ENCODE peak calls at places on chromosomes 2 and 18, in six cellular contexts. One of them, this sample, is unnamed. For H3K4me1, the result is how much of the 10 kb centered on the place peaks cover.

GRCh38 chr2:238649123-238649522 is 198.8 kb upstream of the TWIST2 start:
- DNase-seq in H1: no peak
- DNase-seq in right lobe of liver: no peak
- DNase-seq in fibroblast of lung: no peak
- DNase-seq in upper lobe of right lung: no peak
- DNase-seq in PC-3: peak
- DNase-seq in this sample: no peak

GRCh38 chr2:204725693-204726092 is 180.4 kb downstream of the PARD3B start:
- DNase-seq in PC-3: no peak
- DNase-seq in fibroblast of lung: no peak
- DNase-seq in right lobe of liver: no peak
- DNase-seq in H1: no peak
- DNase-seq in upper lobe of right lung: no peak
- DNase-seq in this sample: no peak

GRCh38 chr2:218664653-218665052 is 5.2 kb downstream of the BCS1L start:
- DNase-seq in PC-3: no peak
- DNase-seq in fibroblast of lung: no peak
- DNase-seq in right lobe of liver: no peak
- DNase-seq in H1: no peak
- DNase-seq in upper lobe of right lung: no peak
- DNase-seq in this sample: no peak

GRCh38 chr2:240465268-240465764 is 29.9 kb downstream of the GPC1 start:
- DNase-seq in right lobe of liver: no peak
- DNase-seq in H1: no peak
- DNase-seq in fibroblast of lung: no peak
- DNase-seq in upper lobe of right lung: no peak
- DNase-seq in PC-3: no peak
- DNase-seq in this sample: no peak

GRCh38 chr18:37662546-37663339 is 97.1 kb upstream of the CELF4 start:
- DNase-seq in PC-3: no peak
- DNase-seq in upper lobe of right lung: no peak
- DNase-seq in fibroblast of lung: no peak
- DNase-seq in H1: no peak
- DNase-seq in right lobe of liver: no peak
- DNase-seq in this sample: no peak

GRCh38 chr18:68394705-68395104 is 320.2 kb downstream of the TMX3 start:
- DNase-seq in PC-3: peak
- DNase-seq in fibroblast of lung: peak
- DNase-seq in H1: no peak
- DNase-seq in upper lobe of right lung: no peak
- DNase-seq in right lobe of liver: no peak
- DNase-seq in this sample: no peak

GRCh38 chr2:104733544-104733943 is 120.4 kb upstream of the POU3F3 start:
- DNase-seq in H1: peak
- DNase-seq in PC-3: peak
- DNase-seq in upper lobe of right lung: no peak
- DNase-seq in fibroblast of lung: no peak
- DNase-seq in right lobe of liver: peak
- DNase-seq in this sample: peak

GRCh38 chr2:31239842-31240198 is 5.9 kb downstream of the EHD3 start:
- DNase-seq in right lobe of liver: no peak
- DNase-seq in fibroblast of lung: peak
- DNase-seq in upper lobe of right lung: no peak
- DNase-seq in PC-3: no peak
- DNase-seq in H1: no peak
- DNase-seq in this sample: no peak

GRCh38 chr2:64919261-64919660 is 69.9 kb upstream of the SLC1A4 start:
- DNase-seq in right lobe of liver: no peak
- DNase-seq in upper lobe of right lung: no peak
- DNase-seq in fibroblast of lung: no peak
- DNase-seq in H1: no peak
- DNase-seq in PC-3: no peak
- DNase-seq in this sample: no peak

GRCh38 chr2:148969585-148970180 is 68.8 kb upstream of the LYPD6B start:
- DNase-seq in PC-3: no peak
- DNase-seq in fibroblast of lung: no peak
- DNase-seq in right lobe of liver: no peak
- DNase-seq in upper lobe of right lung: no peak
- DNase-seq in H1: no peak
- DNase-seq in this sample: no peak

GRCh38 chr2:21317131-21317530 is 193.4 kb downstream of the TDRD15 start:
- DNase-seq in fibroblast of lung: peak
- DNase-seq in H1: peak
- DNase-seq in upper lobe of right lung: no peak
- DNase-seq in PC-3: peak
- DNase-seq in right lobe of liver: peak
- DNase-seq in this sample: peak

GRCh38 chr18:57841568-57841967 is 38.5 kb upstream of the ATP8B1 start:
- DNase-seq in fibroblast of lung: no peak
- DNase-seq in H1: no peak
- DNase-seq in upper lobe of right lung: no peak
- DNase-seq in PC-3: no peak
- DNase-seq in right lobe of liver: no peak
- DNase-seq in this sample: no peak

GRCh38 chr18:56315363-56315762 is 323.0 kb downstream of the TXNL1 start:
- DNase-seq in H1: no peak
- DNase-seq in PC-3: peak
- DNase-seq in upper lobe of right lung: no peak
- DNase-seq in fibroblast of lung: no peak
- DNase-seq in right lobe of liver: no peak
- DNase-seq in this sample: no peak

GRCh38 chr2:158894078-158894477 is 74.4 kb upstream of the TANC1 start:
- DNase-seq in PC-3: peak
- DNase-seq in upper lobe of right lung: no peak
- DNase-seq in H1: no peak
- DNase-seq in right lobe of liver: no peak
- DNase-seq in fibroblast of lung: no peak
- DNase-seq in this sample: no peak

GRCh38 chr2:206873426-206873825 is 65.9 kb upstream of the CPO start:
- DNase-seq in PC-3: no peak
- DNase-seq in fibroblast of lung: no peak
- DNase-seq in H1: no peak
- DNase-seq in right lobe of liver: no peak
- DNase-seq in upper lobe of right lung: no peak
- DNase-seq in this sample: no peak

GRCh38 chr2:118568682-118569081 is 278.8 kb downstream of the EN1 start:
- DNase-seq in fibroblast of lung: no peak
- DNase-seq in PC-3: no peak
- DNase-seq in right lobe of liver: no peak
- DNase-seq in upper lobe of right lung: no peak
- DNase-seq in H1: no peak
- DNase-seq in this sample: no peak

GRCh38 chr2:132779206-132779605 is 109.2 kb upstream of the LYPD1 start:
- DNase-seq in upper lobe of right lung: no peak
- DNase-seq in right lobe of liver: no peak
- DNase-seq in H1: no peak
- DNase-seq in fibroblast of lung: no peak
- DNase-seq in PC-3: no peak
- DNase-seq in this sample: no peak

GRCh38 chr18:25176516-25177042 is 175.4 kb downstream of the ZNF521 start:
- DNase-seq in upper lobe of right lung: no peak
- DNase-seq in right lobe of liver: no peak
- DNase-seq in PC-3: no peak
- DNase-seq in fibroblast of lung: no peak
- DNase-seq in H1: no peak
- DNase-seq in this sample: no peak

GRCh38 chr2:97739893-97740245 is 26.5 kb downstream of the ZAP70 start:
- DNase-seq in H1: no peak
- DNase-seq in PC-3: no peak
- DNase-seq in right lobe of liver: no peak
- DNase-seq in fibroblast of lung: no peak
- DNase-seq in upper lobe of right lung: peak
- DNase-seq in this sample: no peak

GRCh38 chr2:2588777-2589176 is 257.7 kb upstream of the MYT1L start:
- DNase-seq in right lobe of liver: no peak
- DNase-seq in PC-3: no peak
- DNase-seq in upper lobe of right lung: no peak
- DNase-seq in fibroblast of lung: no peak
- DNase-seq in H1: no peak
- DNase-seq in this sample: no peak

GRCh38 chr18:74745658-74746403 is 148.2 kb downstream of the ZNF407 start:
- DNase-seq in right lobe of liver: no peak
- DNase-seq in PC-3: peak
- DNase-seq in upper lobe of right lung: no peak
- DNase-seq in fibroblast of lung: peak
- DNase-seq in H1: no peak
- DNase-seq in this sample: peak

GRCh38 chr2:240428245-240428644 is 7.2 kb upstream of the GPC1 start:
- DNase-seq in upper lobe of right lung: no peak
- DNase-seq in fibroblast of lung: no peak
- DNase-seq in right lobe of liver: no peak
- DNase-seq in PC-3: no peak
- DNase-seq in H1: no peak
- DNase-seq in this sample: no peak

GRCh38 chr2:42864222-42864621 is 71.8 kb upstream of the HAAO start:
- DNase-seq in right lobe of liver: no peak
- DNase-seq in fibroblast of lung: no peak
- DNase-seq in PC-3: no peak
- DNase-seq in upper lobe of right lung: no peak
- DNase-seq in H1: no peak
- DNase-seq in this sample: no peak

GRCh38 chr18:78764544-78764943 is 215.1 kb upstream of the SALL3 start:
- DNase-seq in PC-3: no peak
- DNase-seq in upper lobe of right lung: no peak
- DNase-seq in H1: no peak
- DNase-seq in fibroblast of lung: no peak
- DNase-seq in right lobe of liver: no peak
- DNase-seq in this sample: no peak

GRCh38 chr2:208970070-208970469 is 453.8 kb upstream of the MAP2 start:
- DNase-seq in PC-3: no peak
- DNase-seq in fibroblast of lung: no peak
- DNase-seq in H1: no peak
- DNase-seq in right lobe of liver: no peak
- DNase-seq in upper lobe of right lung: no peak
- DNase-seq in this sample: no peak

GRCh38 chr2:36294290-36294689 is 61.3 kb upstream of the CRIM1 start:
- DNase-seq in H1: no peak
- DNase-seq in PC-3: no peak
- DNase-seq in fibroblast of lung: no peak
- DNase-seq in upper lobe of right lung: no peak
- DNase-seq in right lobe of liver: no peak
- DNase-seq in this sample: no peak

GRCh38 chr2:242085941-242086621 is 216.6 kb downstream of the RTP5 start:
- DNase-seq in H1: no peak
- DNase-seq in fibroblast of lung: peak
- DNase-seq in upper lobe of right lung: peak
- DNase-seq in PC-3: peak
- DNase-seq in right lobe of liver: peak
- DNase-seq in this sample: no peak

GRCh38 chr2:242088471-242089212 is 219.1 kb downstream of the RTP5 start:
- DNase-seq in right lobe of liver: peak
- DNase-seq in H1: peak
- DNase-seq in PC-3: peak
- DNase-seq in fibroblast of lung: peak
- DNase-seq in upper lobe of right lung: peak
- DNase-seq in this sample: peak
- H3K4me3 ChIP-seq in right lobe of liver: peak
- H3K4me3 ChIP-seq in H1: peak
- H3K4me3 ChIP-seq in PC-3: peak
- H3K4me3 ChIP-seq in fibroblast of lung: peak
- H3K4me3 ChIP-seq in upper lobe of right lung: peak
- H3K4me3 ChIP-seq in this sample: peak

GRCh38 chr18:63887424-63887823 is at the start of gene SERPINB2:
- DNase-seq in right lobe of liver: no peak
- DNase-seq in upper lobe of right lung: no peak
- DNase-seq in H1: no peak
- DNase-seq in PC-3: peak
- DNase-seq in fibroblast of lung: no peak
- DNase-seq in this sample: no peak
- H3K4me1 ChIP-seq in right lobe of liver: under half
- H3K4me1 ChIP-seq in upper lobe of right lung: under half
- H3K4me1 ChIP-seq in H1: under half
- H3K4me1 ChIP-seq in PC-3: under half
- H3K4me1 ChIP-seq in fibroblast of lung: under half
- H3K4me1 ChIP-seq in this sample: under half

GRCh38 chr2:145260674-145261073 is 740.8 kb upstream of the ZEB2 start:
- DNase-seq in fibroblast of lung: no peak
- DNase-seq in upper lobe of right lung: no peak
- DNase-seq in H1: no peak
- DNase-seq in right lobe of liver: no peak
- DNase-seq in PC-3: no peak
- DNase-seq in this sample: no peak
- H3K27ac ChIP-seq in fibroblast of lung: no peak
- H3K27ac ChIP-seq in upper lobe of right lung: no peak
- H3K27ac ChIP-seq in H1: no peak
- H3K27ac ChIP-seq in right lobe of liver: no peak
- H3K27ac ChIP-seq in PC-3: no peak
- H3K27ac ChIP-seq in this sample: no peak

DNA sequence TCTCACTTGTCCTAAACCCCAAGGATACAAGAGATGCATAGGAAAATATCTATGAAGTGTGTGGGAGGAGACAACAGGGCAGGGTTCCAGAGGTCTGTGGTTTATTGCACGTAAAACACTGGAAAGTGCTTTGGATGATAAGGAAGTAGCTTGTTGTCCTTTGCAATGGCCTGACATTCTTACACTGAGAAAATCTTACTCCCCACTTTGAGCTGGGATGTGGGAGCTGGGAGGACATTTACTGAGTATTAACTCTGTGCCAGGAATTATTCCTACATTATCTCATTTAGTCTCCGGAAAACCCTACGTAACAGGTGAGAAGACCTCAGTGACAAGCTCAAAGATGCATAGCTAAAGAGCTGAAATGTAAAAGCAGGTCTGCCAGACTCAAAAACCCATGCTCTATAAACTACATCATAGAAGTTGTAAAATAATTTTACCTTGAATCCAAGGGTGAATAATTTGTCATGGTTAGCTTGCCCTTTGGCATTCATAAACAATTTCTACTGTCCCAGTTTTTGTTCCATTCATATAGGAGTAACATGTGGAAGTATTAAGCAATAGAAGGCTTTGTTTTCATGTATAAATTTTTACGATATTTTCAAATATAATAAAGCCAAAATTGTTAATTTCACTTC is 9.2 kb upstream of the GALNT3 start:
- DNase-seq in H1: no peak
- DNase-seq in PC-3: peak
- DNase-seq in upper lobe of right lung: no peak
- DNase-seq in fibroblast of lung: no peak
- DNase-seq in right lobe of liver: no peak
- DNase-seq in this sample: peak
- H3K4me3 ChIP-seq in H1: no peak
- H3K4me3 ChIP-seq in PC-3: no peak
- H3K4me3 ChIP-seq in upper lobe of right lung: no peak
- H3K4me3 ChIP-seq in fibroblast of lung: no peak
- H3K4me3 ChIP-seq in right lobe of liver: no peak
- H3K4me3 ChIP-seq in this sample: no peak

This sample was measured in small intestine.